ENCODE peak calls at places on chromosomes 13 and 19, in nine cellular contexts. One of them, this sample, is unnamed.
A peak's percentile ranks its signal among the peaks of the same experiment; 100 is the strongest.

GRCh38 chr19:5940260-5941208 is 26.5 kb downstream of the CAPS start:
- DNase-seq in thoracic aorta: no peak
- DNase-seq in iPS DF 6.9: no peak
- DNase-seq in vagina: no peak
- DNase-seq in endodermal cell: no peak
- DNase-seq in brain microvascular endothelial cell: no peak
- DNase-seq in effector memory CD8-positive, alpha-beta T cell: no peak
- DNase-seq in DND-41: no peak
- DNase-seq in type B pancreatic cell: no peak
- DNase-seq in this sample: no peak

GRCh38 chr13:26618726-26619125 is 61.2 kb downstream of the WASF3 start:
- DNase-seq in thoracic aorta: no peak
- DNase-seq in iPS DF 6.9: no peak
- DNase-seq in vagina: no peak
- DNase-seq in endodermal cell: no peak
- DNase-seq in brain microvascular endothelial cell: no peak
- DNase-seq in effector memory CD8-positive, alpha-beta T cell: no peak
- DNase-seq in DND-41: peak; percentile 7
- DNase-seq in type B pancreatic cell: no peak
- DNase-seq in this sample: no peak

GRCh38 chr13:99086149-99086868 is 108.4 kb upstream of the DOCK9 start:
- DNase-seq in thoracic aorta: no peak
- DNase-seq in iPS DF 6.9: no peak
- DNase-seq in vagina: no peak
- DNase-seq in endodermal cell: peak; percentile 82
- DNase-seq in brain microvascular endothelial cell: peak; percentile 32
- DNase-seq in effector memory CD8-positive, alpha-beta T cell: peak; percentile 65
- DNase-seq in DND-41: peak; percentile 70
- DNase-seq in type B pancreatic cell: no peak
- DNase-seq in this sample: no peak

GRCh38 chr13:43848250-43848649 is 31.3 kb downstream of the CCDC122 start:
- DNase-seq in thoracic aorta: no peak
- DNase-seq in iPS DF 6.9: no peak
- DNase-seq in vagina: no peak
- DNase-seq in endodermal cell: no peak
- DNase-seq in brain microvascular endothelial cell: peak; percentile 15
- DNase-seq in effector memory CD8-positive, alpha-beta T cell: no peak
- DNase-seq in DND-41: no peak
- DNase-seq in type B pancreatic cell: no peak
- DNase-seq in this sample: no peak

GRCh38 chr19:10836478-10837325 is 690 bp upstream of the TMED1 start:
- DNase-seq in thoracic aorta: peak; percentile 54
- DNase-seq in iPS DF 6.9: no peak
- DNase-seq in vagina: no peak
- DNase-seq in endodermal cell: no peak
- DNase-seq in brain microvascular endothelial cell: no peak
- DNase-seq in effector memory CD8-positive, alpha-beta T cell: no peak
- DNase-seq in DND-41: peak; percentile 87
- DNase-seq in type B pancreatic cell: no peak
- DNase-seq in this sample: no peak

GRCh38 chr19:2602391-2603181 is 99.9 kb downstream of the GNG7 start:
- DNase-seq in thoracic aorta: peak; percentile 76
- DNase-seq in iPS DF 6.9: no peak
- DNase-seq in vagina: no peak
- DNase-seq in endodermal cell: peak; percentile 92
- DNase-seq in brain microvascular endothelial cell: peak; percentile 73
- DNase-seq in effector memory CD8-positive, alpha-beta T cell: no peak
- DNase-seq in DND-41: no peak
- DNase-seq in type B pancreatic cell: no peak
- DNase-seq in this sample: peak; percentile 58

GRCh38 chr13:98521876-98522275 is 55.0 kb downstream of the STK24 start:
- DNase-seq in thoracic aorta: no peak
- DNase-seq in iPS DF 6.9: no peak
- DNase-seq in vagina: no peak
- DNase-seq in endodermal cell: no peak
- DNase-seq in brain microvascular endothelial cell: no peak
- DNase-seq in effector memory CD8-positive, alpha-beta T cell: no peak
- DNase-seq in DND-41: no peak
- DNase-seq in type B pancreatic cell: no peak
- DNase-seq in this sample: no peak

GRCh38 chr19:18009412-18010066 is 1.6 kb downstream of the ARRDC2 start:
- DNase-seq in thoracic aorta: no peak
- DNase-seq in iPS DF 6.9: no peak
- DNase-seq in vagina: no peak
- DNase-seq in endodermal cell: no peak
- DNase-seq in brain microvascular endothelial cell: no peak
- DNase-seq in effector memory CD8-positive, alpha-beta T cell: no peak
- DNase-seq in DND-41: no peak
- DNase-seq in type B pancreatic cell: no peak
- DNase-seq in this sample: no peak

GRCh38 chr13:99446242-99446641 is 55.0 kb upstream of the TM9SF2 start:
- DNase-seq in thoracic aorta: no peak
- DNase-seq in iPS DF 6.9: no peak
- DNase-seq in vagina: no peak
- DNase-seq in endodermal cell: peak; percentile 84
- DNase-seq in brain microvascular endothelial cell: no peak
- DNase-seq in effector memory CD8-positive, alpha-beta T cell: no peak
- DNase-seq in DND-41: no peak
- DNase-seq in type B pancreatic cell: no peak
- DNase-seq in this sample: no peak

GRCh38 chr19:6616011-6616410 is 25.1 kb upstream of the CD70 start:
- DNase-seq in thoracic aorta: no peak
- DNase-seq in iPS DF 6.9: no peak
- DNase-seq in vagina: no peak
- DNase-seq in endodermal cell: no peak
- DNase-seq in brain microvascular endothelial cell: no peak
- DNase-seq in effector memory CD8-positive, alpha-beta T cell: no peak
- DNase-seq in DND-41: no peak
- DNase-seq in type B pancreatic cell: no peak
- DNase-seq in this sample: no peak

GRCh38 chr13:41274881-41275280 is 11.5 kb upstream of the MTRF1 start:
- DNase-seq in thoracic aorta: no peak
- DNase-seq in iPS DF 6.9: no peak
- DNase-seq in vagina: no peak
- DNase-seq in endodermal cell: no peak
- DNase-seq in brain microvascular endothelial cell: no peak
- DNase-seq in effector memory CD8-positive, alpha-beta T cell: no peak
- DNase-seq in DND-41: no peak
- DNase-seq in type B pancreatic cell: no peak
- DNase-seq in this sample: no peak

GRCh38 chr19:17848598-17849292 is 963 bp upstream of the JAK3 start:
- DNase-seq in thoracic aorta: no peak
- DNase-seq in iPS DF 6.9: no peak
- DNase-seq in vagina: no peak
- DNase-seq in endodermal cell: no peak
- DNase-seq in brain microvascular endothelial cell: no peak
- DNase-seq in effector memory CD8-positive, alpha-beta T cell: no peak
- DNase-seq in DND-41: no peak
- DNase-seq in type B pancreatic cell: no peak
- DNase-seq in this sample: no peak

GRCh38 chr13:114155320-114155719 is 22.9 kb upstream of the RASA3 start:
- DNase-seq in thoracic aorta: no peak
- DNase-seq in iPS DF 6.9: no peak
- DNase-seq in vagina: no peak
- DNase-seq in endodermal cell: no peak
- DNase-seq in brain microvascular endothelial cell: no peak
- DNase-seq in effector memory CD8-positive, alpha-beta T cell: no peak
- DNase-seq in DND-41: no peak
- DNase-seq in type B pancreatic cell: no peak
- DNase-seq in this sample: no peak

GRCh38 chr19:50204811-50205675 is 1.6 kb downstream of the MYH14 start:
- DNase-seq in thoracic aorta: no peak
- DNase-seq in iPS DF 6.9: no peak
- DNase-seq in vagina: no peak
- DNase-seq in endodermal cell: peak; percentile 97
- DNase-seq in brain microvascular endothelial cell: no peak
- DNase-seq in effector memory CD8-positive, alpha-beta T cell: no peak
- DNase-seq in DND-41: no peak
- DNase-seq in type B pancreatic cell: peak; percentile 87
- DNase-seq in this sample: peak; percentile 16

GRCh38 chr13:49935171-49936084 is 712 bp downstream of the SPRYD7 start:
- DNase-seq in thoracic aorta: no peak
- DNase-seq in iPS DF 6.9: peak; percentile 22
- DNase-seq in vagina: no peak
- DNase-seq in endodermal cell: peak; percentile 85
- DNase-seq in brain microvascular endothelial cell: peak; percentile 72
- DNase-seq in effector memory CD8-positive, alpha-beta T cell: no peak
- DNase-seq in DND-41: no peak
- DNase-seq in type B pancreatic cell: no peak
- DNase-seq in this sample: no peak

GRCh38 chr19:44111910-44112463 is 1.2 kb upstream of the ZNF225 start:
- DNase-seq in thoracic aorta: no peak
- DNase-seq in iPS DF 6.9: peak; percentile 80
- DNase-seq in vagina: no peak
- DNase-seq in endodermal cell: peak; percentile 92
- DNase-seq in brain microvascular endothelial cell: peak; percentile 94
- DNase-seq in effector memory CD8-positive, alpha-beta T cell: no peak
- DNase-seq in DND-41: no peak
- DNase-seq in type B pancreatic cell: no peak
- DNase-seq in this sample: no peak

GRCh38 chr13:74683411-74683810 is 549.2 kb upstream of the KLF12 start:
- DNase-seq in thoracic aorta: no peak
- DNase-seq in iPS DF 6.9: no peak
- DNase-seq in vagina: no peak
- DNase-seq in endodermal cell: peak; percentile 51
- DNase-seq in brain microvascular endothelial cell: no peak
- DNase-seq in effector memory CD8-positive, alpha-beta T cell: no peak
- DNase-seq in DND-41: no peak
- DNase-seq in type B pancreatic cell: no peak
- DNase-seq in this sample: no peak

GRCh38 chr19:35266904-35267817 is 1.6 kb upstream of the USF2 start:
- DNase-seq in thoracic aorta: no peak
- DNase-seq in iPS DF 6.9: no peak
- DNase-seq in vagina: no peak
- DNase-seq in endodermal cell: peak; percentile 76
- DNase-seq in brain microvascular endothelial cell: no peak
- DNase-seq in effector memory CD8-positive, alpha-beta T cell: no peak
- DNase-seq in DND-41: peak; percentile 59
- DNase-seq in type B pancreatic cell: no peak
- DNase-seq in this sample: no peak

GRCh38 chr13:110872034-110872767 is 42.7 kb downstream of the ANKRD10 start:
- DNase-seq in thoracic aorta: no peak
- DNase-seq in iPS DF 6.9: no peak
- DNase-seq in vagina: no peak
- DNase-seq in endodermal cell: peak; percentile 49
- DNase-seq in brain microvascular endothelial cell: no peak
- DNase-seq in effector memory CD8-positive, alpha-beta T cell: no peak
- DNase-seq in DND-41: no peak
- DNase-seq in type B pancreatic cell: no peak
- DNase-seq in this sample: no peak

GRCh38 chr19:34269968-34270621 is 15.7 kb downstream of the GARRE1 start:
- DNase-seq in thoracic aorta: peak; percentile 16
- DNase-seq in iPS DF 6.9: no peak
- DNase-seq in vagina: no peak
- DNase-seq in endodermal cell: peak; percentile 73
- DNase-seq in brain microvascular endothelial cell: peak; percentile 48
- DNase-seq in effector memory CD8-positive, alpha-beta T cell: peak; percentile 56
- DNase-seq in DND-41: peak; percentile 69
- DNase-seq in type B pancreatic cell: no peak
- DNase-seq in this sample: no peak

GRCh38 chr19:4732680-4733114 is 9.1 kb upstream of the DPP9 start:
- DNase-seq in thoracic aorta: no peak
- DNase-seq in iPS DF 6.9: peak; percentile 57
- DNase-seq in vagina: no peak
- DNase-seq in endodermal cell: peak; percentile 85
- DNase-seq in brain microvascular endothelial cell: no peak
- DNase-seq in effector memory CD8-positive, alpha-beta T cell: peak; percentile 28
- DNase-seq in DND-41: peak; percentile 66
- DNase-seq in type B pancreatic cell: no peak
- DNase-seq in this sample: peak; percentile 51

GRCh38 chr19:41914906-41915247 is 13.4 kb downstream of the ERFL start:
- DNase-seq in thoracic aorta: no peak
- DNase-seq in iPS DF 6.9: no peak
- DNase-seq in vagina: no peak
- DNase-seq in endodermal cell: no peak
- DNase-seq in brain microvascular endothelial cell: no peak
- DNase-seq in effector memory CD8-positive, alpha-beta T cell: no peak
- DNase-seq in DND-41: peak; percentile 65
- DNase-seq in type B pancreatic cell: no peak
- DNase-seq in this sample: no peak

GRCh38 chr13:70043685-70044084 is 63.9 kb upstream of the ATXN8OS start:
- DNase-seq in thoracic aorta: no peak
- DNase-seq in iPS DF 6.9: no peak
- DNase-seq in vagina: no peak
- DNase-seq in endodermal cell: no peak
- DNase-seq in brain microvascular endothelial cell: no peak
- DNase-seq in effector memory CD8-positive, alpha-beta T cell: no peak
- DNase-seq in DND-41: no peak
- DNase-seq in type B pancreatic cell: no peak
- DNase-seq in this sample: no peak

GRCh38 chr19:47107201-47107952 is 6.2 kb downstream of the ZC3H4 start:
- DNase-seq in thoracic aorta: no peak
- DNase-seq in iPS DF 6.9: no peak
- DNase-seq in vagina: no peak
- DNase-seq in endodermal cell: no peak
- DNase-seq in brain microvascular endothelial cell: no peak
- DNase-seq in effector memory CD8-positive, alpha-beta T cell: peak; percentile 35
- DNase-seq in DND-41: no peak
- DNase-seq in type B pancreatic cell: no peak
- DNase-seq in this sample: no peak

GRCh38 chr19:4705413-4706131 is 18.1 kb downstream of the DPP9 start:
- DNase-seq in thoracic aorta: no peak
- DNase-seq in iPS DF 6.9: no peak
- DNase-seq in vagina: no peak
- DNase-seq in endodermal cell: no peak
- DNase-seq in brain microvascular endothelial cell: no peak
- DNase-seq in effector memory CD8-positive, alpha-beta T cell: no peak
- DNase-seq in DND-41: no peak
- DNase-seq in type B pancreatic cell: no peak
- DNase-seq in this sample: no peak

GRCh38 chr19:33193864-33194362 is at the start of gene LRP3:
- DNase-seq in thoracic aorta: no peak
- DNase-seq in iPS DF 6.9: no peak
- DNase-seq in vagina: no peak
- DNase-seq in endodermal cell: peak; percentile 80
- DNase-seq in brain microvascular endothelial cell: no peak
- DNase-seq in effector memory CD8-positive, alpha-beta T cell: no peak
- DNase-seq in DND-41: no peak
- DNase-seq in type B pancreatic cell: peak; percentile 67
- DNase-seq in this sample: no peak

GRCh38 chr13:33322965-33323668 is 37.6 kb upstream of the STARD13 start:
- DNase-seq in thoracic aorta: no peak
- DNase-seq in iPS DF 6.9: no peak
- DNase-seq in vagina: no peak
- DNase-seq in endodermal cell: no peak
- DNase-seq in brain microvascular endothelial cell: no peak
- DNase-seq in effector memory CD8-positive, alpha-beta T cell: no peak
- DNase-seq in DND-41: no peak
- DNase-seq in type B pancreatic cell: no peak
- DNase-seq in this sample: no peak

GRCh38 chr19:31548941-31549340 is 199.7 kb upstream of the TSHZ3 start:
- DNase-seq in thoracic aorta: no peak
- DNase-seq in iPS DF 6.9: no peak
- DNase-seq in vagina: no peak
- DNase-seq in endodermal cell: peak; percentile 72
- DNase-seq in brain microvascular endothelial cell: peak; percentile 2
- DNase-seq in effector memory CD8-positive, alpha-beta T cell: no peak
- DNase-seq in DND-41: peak; percentile 20
- DNase-seq in type B pancreatic cell: no peak
- DNase-seq in this sample: no peak

GRCh38 chr19:58409010-58409790 is 751 bp downstream of the ZNF584 start:
- DNase-seq in thoracic aorta: no peak
- DNase-seq in iPS DF 6.9: no peak
- DNase-seq in vagina: no peak
- DNase-seq in endodermal cell: peak; percentile 65
- DNase-seq in brain microvascular endothelial cell: no peak
- DNase-seq in effector memory CD8-positive, alpha-beta T cell: no peak
- DNase-seq in DND-41: peak; percentile 60
- DNase-seq in type B pancreatic cell: no peak
- DNase-seq in this sample: no peak

GRCh38 chr13:20360041-20360491 is 127.9 kb upstream of the GJB6 start:
- DNase-seq in thoracic aorta: no peak
- DNase-seq in iPS DF 6.9: no peak
- DNase-seq in vagina: no peak
- DNase-seq in endodermal cell: no peak
- DNase-seq in brain microvascular endothelial cell: peak; percentile 23
- DNase-seq in effector memory CD8-positive, alpha-beta T cell: no peak
- DNase-seq in DND-41: no peak
- DNase-seq in type B pancreatic cell: no peak
- DNase-seq in this sample: no peak

GRCh38 chr13:106561551-106562170 is 6.3 kb downstream of the ARGLU1 start:
- DNase-seq in thoracic aorta: no peak
- DNase-seq in iPS DF 6.9: no peak
- DNase-seq in vagina: no peak
- DNase-seq in endodermal cell: no peak
- DNase-seq in brain microvascular endothelial cell: peak; percentile 37
- DNase-seq in effector memory CD8-positive, alpha-beta T cell: peak; percentile 8
- DNase-seq in DND-41: no peak
- DNase-seq in type B pancreatic cell: no peak
- DNase-seq in this sample: no peak